ENCODE peak calls at places on chromosomes 7 and 10, in seven cellular contexts. D, I, X, P, J, C and S are unnamed samples.

GRCh38 chr7:155809947-155810606 is 2.2 kb downstream of the SHH start:
- DNase-seq in X (no peak), D (no peak), P (no peak), J (no peak), C (no peak), I (no peak), S (no peak)

GRCh38 chr7:54888736-54889082 is 129.7 kb upstream of the SEC61G start:
- DNase-seq in X (no peak), D (no peak), J (no peak), P (no peak), I (no peak), C (no peak), S (no peak)

GRCh38 chr7:11261470-11261869 is 287.8 kb downstream of the PHF14 start:
- DNase-seq in X (no peak), D (no peak), P (no peak), C (no peak), J (no peak), I (peak; percentile 94), S (no peak)

GRCh38 chr7:107661865-107662379 is 1.3 kb downstream of the SLC26A4 start:
- DNase-seq in J (no peak), C (no peak), D (no peak), P (peak; percentile 26), I (no peak), X (no peak), S (no peak)

GRCh38 chr7:50962962-50963374 is 180.3 kb upstream of the GRB10 start:
- DNase-seq in C (no peak), X (peak; percentile 80), I (peak; percentile 56), J (no peak), P (no peak), D (no peak), S (no peak)

GRCh38 chr7:143416565-143417149 is 8.0 kb upstream of the EPHA1 start:
- DNase-seq in X (no peak), P (peak; percentile 80), J (no peak), I (peak; percentile 30), D (no peak), C (peak; percentile 64), S (no peak)

GRCh38 chr7:158407581-158408331 is 179.9 kb downstream of the PTPRN2 start:
- DNase-seq in D (no peak), J (no peak), X (no peak), C (peak; percentile 38), I (peak; percentile 47), P (peak; percentile 47), S (no peak)

GRCh38 chr7:41877118-41877517 is 174.2 kb upstream of the INHBA start:
- DNase-seq in I (no peak), C (no peak), J (no peak), P (no peak), D (no peak), X (no peak), S (no peak)

GRCh38 chr10:49182776-49183175 is 5.4 kb downstream of the TMEM273 start:
- DNase-seq in X (no peak), I (no peak), J (no peak), C (no peak), D (no peak), P (no peak), S (no peak)

GRCh38 chr10:109957092-109957797 is 33.9 kb upstream of the XPNPEP1 start:
- DNase-seq in C (no peak), P (peak; percentile 71), I (peak; percentile 92), D (no peak), J (peak; percentile 40), X (no peak), S (no peak)

GRCh38 chr7:114789942-114790341 is 132.0 kb upstream of the MDFIC start:
- DNase-seq in C (no peak), D (no peak), I (no peak), J (no peak), X (no peak), P (no peak), S (no peak)